ENCODE peak calls at places on chromosome 11, in seven cellular contexts. U is HepG2, I is transverse colon, P is ovary, F is upper lobe of left lung, D is tibial nerve, Z is A549. V is an unnamed sample.
A peak's percentile ranks its signal among the peaks of the same experiment; 100 is the strongest.

GRCh38 chr11:80987161-80987560 is 1546.3 kb upstream of the TENM4 start:
- DNase-seq in Z (no peak), F (no peak), I (no peak), D (no peak), U (no peak), P (no peak), V (no peak)

GRCh38 chr11:5291207-5291838 is 10.4 kb downstream of the OR51B4 start:
- DNase-seq in I (no peak), P (no peak), D (no peak), Z (peak; percentile 47), U (peak; percentile 7), F (no peak), V (no peak)

GRCh38 chr11:13826505-13827278 is 135.8 kb upstream of the SPON1 start:
- DNase-seq in F (no peak), Z (no peak), P (no peak), I (no peak), U (no peak), D (no peak), V (no peak)

GRCh38 chr11:95044010-95044409 is 5.2 kb upstream of the KDM4F start:
- DNase-seq in I (no peak), Z (no peak), U (no peak), F (no peak), D (no peak), P (no peak), V (no peak)

GRCh38 chr11:95262994-95263764 is 32.2 kb upstream of the SESN3 start:
- DNase-seq in Z (no peak), F (no peak), D (no peak), U (no peak), P (no peak), I (no peak), V (no peak)

GRCh38 chr11:73554677-73555320 is 43.1 kb downstream of the FAM168A start:
- DNase-seq in Z (no peak), F (no peak), I (no peak), P (no peak), U (peak; percentile 82), D (no peak), V (no peak)

GRCh38 chr11:2869561-2870427 is 15.8 kb downstream of the CDKN1C start:
- DNase-seq in P (no peak), U (no peak), Z (no peak), F (peak; percentile 83), D (no peak), I (no peak), V (no peak)

GRCh38 chr11:99368579-99368978 is 347.8 kb downstream of the CNTN5 start:
- DNase-seq in Z (no peak), U (no peak), F (no peak), D (no peak), I (no peak), P (no peak), V (no peak)

GRCh38 chr11:96090711-96091110 is 166.8 kb upstream of the MTMR2 start:
- DNase-seq in Z (no peak), U (peak; percentile 77), P (no peak), I (no peak), F (no peak), D (no peak), V (no peak)

GRCh38 chr11:79564288-79564925 is 123.6 kb upstream of the TENM4 start:
- DNase-seq in D (no peak), F (peak; percentile 33), P (no peak), Z (no peak), U (no peak), I (no peak), V (no peak)

GRCh38 chr11:131866535-131867400 is 496.4 kb downstream of the NTM start:
- DNase-seq in I (no peak), F (no peak), Z (no peak), D (no peak), U (no peak), P (no peak), V (no peak)

GRCh38 chr11:124732230-124732629 is 7.5 kb upstream of the NRGN start:
- DNase-seq in U (no peak), P (no peak), Z (no peak), F (no peak), I (no peak), D (peak; percentile 38), V (no peak)

GRCh38 chr11:65056999-65057398 is 1.4 kb downstream of the NAALADL1 start:
- DNase-seq in I (no peak), D (no peak), P (no peak), U (no peak), Z (no peak), F (no peak), V (no peak)

GRCh38 chr11:65051389-65051858 is 6.9 kb downstream of the NAALADL1 start:
- DNase-seq in I (no peak), P (no peak), D (no peak), U (no peak), F (no peak), Z (no peak), V (no peak)

GRCh38 chr11:65055538-65055937 is 2.8 kb downstream of the NAALADL1 start:
- DNase-seq in F (no peak), I (no peak), D (no peak), U (no peak), P (no peak), Z (no peak), V (no peak)

GRCh38 chr11:65057526-65057925 is 827 bp downstream of the NAALADL1 start:
- DNase-seq in D (no peak), I (no peak), F (no peak), P (no peak), U (no peak), Z (no peak), V (no peak)

DNA sequence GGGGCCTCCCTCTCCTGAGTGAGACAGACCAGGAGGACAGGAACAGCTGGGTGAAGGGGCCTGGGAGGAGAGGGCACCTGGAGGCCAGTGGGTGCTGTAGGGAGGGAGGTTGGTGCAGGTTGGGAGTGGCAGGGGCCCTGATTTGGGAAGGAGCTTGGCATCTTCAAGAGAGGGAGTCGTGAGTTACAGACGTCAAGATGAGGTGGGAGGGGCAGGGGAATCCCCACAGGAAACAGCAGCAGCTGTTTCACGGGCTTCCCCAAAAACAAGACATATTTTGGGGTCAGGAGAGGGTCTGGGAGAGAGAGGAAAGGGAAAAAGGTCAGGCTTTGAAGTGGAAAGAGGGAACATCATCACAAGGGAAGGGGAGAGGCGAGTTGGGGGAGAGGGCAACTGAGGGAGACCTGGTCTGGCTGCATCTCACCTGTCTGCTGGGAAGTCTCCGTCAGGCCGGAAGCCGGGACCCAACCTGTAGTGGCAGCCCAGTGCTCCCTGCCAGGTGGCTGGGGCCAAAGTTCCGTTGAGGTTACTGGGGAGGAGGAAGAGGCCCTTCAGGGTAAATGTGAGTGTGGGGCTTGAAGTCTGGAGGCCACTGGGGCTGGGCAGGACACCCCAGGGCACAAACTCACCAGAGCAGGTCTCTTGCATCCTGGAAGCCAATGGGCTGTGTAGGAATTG is 4.4 kb downstream of the NAALADL1 start:
- DNase-seq in I (no peak), D (no peak), U (no peak), F (no peak), Z (no peak), P (no peak), V (no peak)
- H3K27ac ChIP-seq in I (no peak overlapping the region), D (no peak overlapping the region), U (no peak overlapping the region), F (no peak overlapping the region), Z (no peak overlapping the region), P (no peak overlapping the region), V (no peak overlapping the region)

DNA sequence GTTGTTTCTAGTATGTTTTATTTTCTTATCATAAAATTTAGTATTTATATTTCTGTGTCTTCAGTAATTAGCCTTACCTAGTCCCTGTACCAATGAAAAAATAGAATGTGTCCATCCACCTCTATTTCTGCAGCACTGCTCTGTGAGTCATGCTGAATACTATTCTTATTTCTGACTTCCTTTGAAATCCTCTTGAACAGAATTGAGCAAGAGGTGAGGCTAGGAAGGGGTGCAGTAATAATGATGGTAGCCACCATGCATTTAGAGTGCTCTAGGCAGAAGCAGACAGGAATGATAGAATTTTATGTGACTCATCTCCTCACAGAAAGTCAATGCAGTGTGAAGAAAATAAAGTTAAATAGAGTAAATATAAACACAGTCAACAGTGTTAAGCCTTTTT is 60.0 kb downstream of the OR10A6 start:
- DNase-seq in P (no peak), U (no peak), D (no peak), I (no peak), F (no peak), Z (no peak), V (no peak)
- TF ChIP-seq EP300 in P (no peak), U (no peak), D (no peak), I (no peak), F (no peak), Z (no peak), V (no peak)

DNA sequence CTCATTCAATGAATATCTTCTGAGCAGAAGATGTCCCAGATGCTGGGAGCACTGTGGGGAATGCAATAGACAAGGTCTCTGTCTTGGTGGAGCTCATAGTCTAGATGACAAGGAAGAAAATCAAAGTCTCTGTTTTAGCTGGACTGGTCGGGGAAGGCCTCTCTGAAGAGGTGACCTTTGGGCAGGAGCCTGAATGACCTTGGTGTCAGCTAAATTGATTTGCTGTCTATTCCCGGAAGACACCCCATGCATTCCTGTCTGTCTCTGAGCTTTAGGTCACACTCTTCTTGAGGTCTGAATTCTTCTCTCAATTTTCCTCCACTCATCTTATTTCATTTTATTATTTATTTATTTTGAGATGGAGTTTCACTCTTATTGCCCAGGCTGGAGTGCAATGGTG is 14.5 kb upstream of the ELF5 start:
- DNase-seq in Z (no peak), P (no peak), D (no peak), I (no peak), U (no peak), F (no peak), V (no peak)
- H3K27ac ChIP-seq in Z (no peak overlapping the region), P (no peak overlapping the region), D (no peak overlapping the region), I (no peak overlapping the region), U (no peak overlapping the region), F (no peak overlapping the region), V (no peak overlapping the region)

GRCh38 chr11:127587511-127587910 is 586.9 kb upstream of the KIRREL3 start:
- DNase-seq in D (no peak), U (no peak), F (no peak), Z (no peak), I (no peak), P (no peak), V (no peak)
- TF ChIP-seq EP300 in D (no peak), U (no peak), F (no peak), Z (no peak), I (no peak), P (no peak), V (no peak)

DNA sequence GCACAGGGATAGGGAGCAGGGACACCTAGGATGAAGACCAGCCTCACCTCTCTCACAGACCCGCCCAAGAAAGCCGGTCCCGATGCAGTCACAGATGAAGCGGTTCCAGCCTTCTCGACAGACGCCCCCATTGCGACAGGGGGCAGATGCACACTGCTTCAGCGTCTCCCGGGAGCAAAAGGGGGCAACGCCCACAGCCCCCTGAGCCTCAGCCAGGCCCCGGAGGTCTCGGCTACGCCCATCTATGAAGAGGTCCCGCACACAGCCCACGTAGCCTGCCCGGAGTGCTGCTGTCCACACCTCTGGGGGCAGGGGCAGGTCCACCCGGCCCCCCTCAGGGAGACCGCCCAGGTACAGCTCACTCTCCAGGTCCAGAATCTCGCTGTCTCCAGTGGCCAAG is 62.3 kb downstream of the NRXN2 start:
- DNase-seq in I (no peak), D (no peak), P (no peak), F (peak; percentile 76), U (no peak), Z (no peak), V (no peak)
- H3K27ac ChIP-seq in I (no peak overlapping the region), D (peak overlapping the region; percentile 22), P (no peak overlapping the region), F (no peak overlapping the region), U (no peak overlapping the region), Z (peak overlapping the region; percentile 67), V (no peak overlapping the region)

V was measured in sigmoid colon.